ENCODE peak calls at places on chromosomes 16 and 17, in five cellular contexts. E is IMR-90, A is mammary epithelial cell, Y is ascending aorta, U is ovary. B is an unnamed sample.
A peak's percentile ranks its signal among the peaks of the same experiment; 100 is the strongest.

GRCh38 chr16:82874251-82874650 is 247.5 kb downstream of the CDH13 start:
- DNase-seq in Y (no peak), E (no peak), U (no peak), A (no peak), B (no peak)

GRCh38 chr16:84087461-84088151 is 29.1 kb downstream of the MBTPS1 start:
- DNase-seq in Y (no peak), A (no peak), U (no peak), E (no peak), B (no peak)

GRCh38 chr17:60170835-60171752 is 21.3 kb downstream of the CA4 start:
- DNase-seq in A (no peak), Y (no peak), E (peak; percentile 36), U (no peak), B (no peak)

GRCh38 chr17:43784068-43784467 is 3.8 kb downstream of the CFAP97D1 start:
- DNase-seq in E (peak; percentile 52), U (no peak), A (no peak), Y (no peak), B (peak; percentile 24)

GRCh38 chr16:85152414-85153030 is 40.2 kb upstream of the CIBAR2 start:
- DNase-seq in U (no peak), E (no peak), A (peak; percentile 69), Y (no peak), B (no peak)

GRCh38 chr17:60439501-60439900 is 17.2 kb downstream of the CHCT1 start:
- DNase-seq in Y (no peak), E (peak; percentile 68), U (no peak), A (peak; percentile 37), B (no peak)

GRCh38 chr17:41615454-41615853 is 2.9 kb upstream of the KRT16 start:
- DNase-seq in E (no peak), U (no peak), Y (no peak), A (peak; percentile 95), B (no peak)

GRCh38 chr16:67800252-67801046 is 5.9 kb downstream of the RANBP10 start:
- DNase-seq in U (no peak), Y (no peak), A (no peak), E (no peak), B (peak; percentile 14)

GRCh38 chr17:44848961-44849489 is 1.3 kb downstream of the HIGD1B start:
- DNase-seq in A (no peak), E (no peak), U (no peak), Y (no peak), B (no peak)

GRCh38 chr17:40551091-40551873 is 14.0 kb downstream of the CCR7 start:
- DNase-seq in U (peak; percentile 88), A (no peak), Y (peak; percentile 82), E (peak; percentile 100), B (peak; percentile 98)

GRCh38 chr17:81515530-81516041 is 3.0 kb upstream of the ACTG1 start:
- DNase-seq in E (no peak), A (no peak), U (no peak), Y (no peak), B (no peak)

GRCh38 chr17:8057691-8058114 is 18.8 kb downstream of the ALOX15B start:
- DNase-seq in U (no peak), Y (peak; percentile 74), E (peak; percentile 75), A (peak; percentile 76), B (peak; percentile 77)

GRCh38 chr17:35801583-35802224 is 6.3 kb upstream of the MMP28 start:
- DNase-seq in Y (peak; percentile 80), E (no peak), A (no peak), U (no peak), B (no peak)

GRCh38 chr17:50199651-50200446 is 1.6 kb downstream of the COL1A1 start:
- DNase-seq in U (peak; percentile 98), E (peak; percentile 93), A (peak; percentile 93), Y (peak; percentile 98), B (peak; percentile 88)

GRCh38 chr16:75287708-75288107 is 36.3 kb upstream of the BCAR1 start:
- DNase-seq in A (no peak), E (no peak), U (no peak), Y (no peak), B (no peak)

GRCh38 chr17:57522436-57523005 is 222.6 kb downstream of the CCDC182 start:
- DNase-seq in Y (no peak), U (no peak), E (no peak), A (no peak), B (no peak)

DNA sequence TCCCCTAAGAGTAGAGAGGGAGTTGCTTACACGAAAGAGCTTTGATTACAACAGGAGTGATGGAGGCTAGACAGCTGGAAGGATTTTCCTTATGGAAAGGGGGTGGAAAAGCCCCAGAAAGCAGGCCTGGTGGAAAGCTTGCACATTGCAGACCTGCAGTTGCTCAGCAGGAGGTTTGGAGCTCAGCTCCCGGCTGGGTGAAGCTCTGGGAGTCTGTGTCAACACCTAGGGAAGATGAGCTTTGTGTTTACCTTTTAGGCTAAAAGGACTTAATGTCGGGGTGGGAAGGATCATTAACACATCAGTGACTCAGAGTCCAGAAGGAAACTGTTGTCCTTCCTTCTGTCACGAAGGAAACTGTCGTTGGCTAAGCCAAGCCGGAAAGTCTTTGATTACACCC is 48.1 kb downstream of the RAP1GAP2 start:
- DNase-seq in A (no peak), Y (no peak), U (no peak), E (peak; percentile 29), B (no peak)
- TF ChIP-seq CTCF in A (no peak), Y (no peak), U (no peak), E (no peak), B (peak; percentile 38)

DNA sequence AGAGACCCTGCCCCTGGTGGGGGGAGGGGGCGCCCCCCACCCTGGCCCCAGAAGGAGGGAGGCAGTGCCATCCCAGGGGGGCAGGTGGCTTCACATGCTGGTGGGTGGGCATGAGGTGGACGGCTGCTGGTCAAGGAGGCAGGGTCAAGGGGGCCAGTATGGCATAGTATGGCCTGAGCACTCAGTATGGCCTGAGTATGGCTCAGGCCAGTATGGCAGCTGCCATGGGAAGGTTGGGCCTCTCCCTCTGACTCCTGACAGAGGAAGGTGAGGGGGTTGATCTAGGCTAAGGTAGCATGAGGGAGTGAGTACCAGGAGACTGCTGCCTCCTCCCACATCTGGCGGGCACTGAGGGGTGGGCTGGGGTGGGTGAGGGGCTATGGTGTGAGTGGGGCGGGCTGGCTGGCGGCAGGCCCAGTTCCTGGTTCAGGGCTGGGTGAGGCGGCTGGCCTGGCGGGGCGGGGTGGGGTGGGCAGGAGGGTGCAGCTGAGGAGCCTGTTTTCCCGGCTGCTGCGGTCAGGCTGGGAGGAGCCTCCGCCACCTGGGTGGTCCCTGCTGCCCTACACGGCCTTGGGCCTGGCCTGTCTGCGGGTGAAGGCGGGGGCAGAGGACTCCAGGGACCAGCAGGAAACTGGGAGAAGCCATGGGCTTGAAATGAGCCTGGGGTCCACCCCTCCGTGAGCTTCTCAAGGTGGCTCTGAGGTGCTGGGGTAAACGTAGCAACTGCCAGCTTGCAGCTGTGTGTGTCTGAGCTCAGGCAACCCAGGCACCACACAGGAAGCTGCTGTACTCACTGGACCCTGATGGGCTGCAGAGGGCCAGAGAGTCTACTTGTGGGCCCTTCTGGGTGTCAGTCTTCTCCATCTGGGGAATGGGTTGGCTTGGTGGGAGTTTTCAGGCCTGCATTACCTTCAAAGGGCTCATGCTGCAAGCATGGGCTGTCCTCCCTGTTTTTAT is 57.0 kb downstream of the RAI1 start:
- DNase-seq in Y (no peak), U (peak; percentile 79), E (no peak), A (peak; percentile 44), B (no peak)
- H3K27ac ChIP-seq in Y (no peak overlapping the region), U (peak overlapping the region; percentile 8), E (peak overlapping the region; percentile 17), A (peak overlapping the region; percentile 60), B (no peak overlapping the region)

GRCh38 chr17:77892031-77892430 is 66.5 kb upstream of the TNRC6C start:
- DNase-seq in A (no peak), E (no peak), U (no peak), Y (no peak), B (no peak)

GRCh38 chr17:77892469-77893143 is 65.9 kb upstream of the TNRC6C start:
- DNase-seq in U (no peak), Y (no peak), A (no peak), E (no peak), B (no peak)

GRCh38 chr17:77894126-77894956 is 64.2 kb upstream of the TNRC6C start:
- DNase-seq in U (no peak), Y (no peak), A (no peak), E (no peak), B (no peak)

GRCh38 chr17:77891602-77892001 is 66.9 kb upstream of the TNRC6C start:
- DNase-seq in Y (no peak), E (no peak), U (no peak), A (no peak), B (no peak)

GRCh38 chr17:77893144-77894044 is 65.1 kb upstream of the TNRC6C start:
- DNase-seq in Y (no peak), U (no peak), A (no peak), E (no peak), B (no peak)
- H3K27me3 ChIP-seq in Y (no peaks in the 10 kb centered on the region), U (no peaks in the 10 kb centered on the region), A (no peaks in the 10 kb centered on the region), E (peaks cover 46% of the 10 kb centered on the region), B (peaks cover 13% of the 10 kb centered on the region)

DNA sequence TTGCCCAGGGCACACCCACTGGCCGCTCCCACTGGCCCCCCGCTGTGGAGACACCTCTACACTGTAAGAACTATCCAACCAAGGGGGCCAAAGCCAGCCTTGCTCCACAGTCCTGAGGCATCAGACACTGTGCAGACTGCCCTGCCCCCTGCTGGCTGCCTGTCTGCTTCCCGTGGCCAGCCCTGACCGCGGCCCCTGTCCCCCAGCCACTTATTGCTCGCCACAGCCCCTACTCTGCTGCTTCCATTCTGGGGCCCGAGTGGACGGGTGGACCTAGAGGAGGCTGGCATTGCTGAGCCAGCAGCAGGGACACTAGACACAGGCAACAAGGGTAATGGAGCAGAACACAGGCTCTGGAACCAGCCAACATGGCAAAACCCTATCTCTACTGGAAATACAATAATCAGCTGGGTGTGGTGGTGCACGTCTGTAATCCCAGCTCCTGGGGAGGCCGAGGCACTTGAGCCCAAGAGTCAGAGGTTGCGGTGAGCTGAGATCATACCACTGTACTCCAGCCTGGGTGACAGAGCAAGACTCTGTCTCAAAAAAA is 19.7 kb upstream of the LRRC37A3 start:
- DNase-seq in A (no peak), E (peak; percentile 25), Y (no peak), U (no peak), B (peak; percentile 25)
- TF ChIP-seq CTCF in A (peak; percentile 69), E (peak; percentile 55), Y (peak; percentile 26), U (no peak), B (peak; percentile 82)

B was measured in brain microvascular endothelial cell.